ENCODE peak calls at places on chromosomes 6 and 20, in five cellular contexts. Q is endodermal cell, W is fibroblast of lung, J is mesenchymal stem cell, B is PC-9. U is an unnamed sample. For H3K9me3 and H3K36me3, the result is how much of the 10 kb centered on the place peaks cover.

GRCh38 chr6:36851149-36851614 is 11.9 kb upstream of the CPNE5 start:
- DNase-seq in Q (peak), W (peak), J (peak), B (peak), U (no peak)

GRCh38 chr20:41034239-41034638 is 5.6 kb downstream of the TOP1 start:
- DNase-seq in Q (no peak), W (no peak), J (no peak), B (no peak), U (no peak)

GRCh38 chr20:23667666-23668065 is 21.2 kb downstream of the CST4 start:
- DNase-seq in Q (peak), W (no peak), J (no peak), B (no peak), U (no peak)

GRCh38 chr6:136134751-136135150 is 115.4 kb downstream of the MTFR2 start:
- DNase-seq in Q (no peak), W (no peak), J (no peak), B (peak), U (no peak)

GRCh38 chr20:9409352-9409751 is 105.0 kb upstream of the LAMP5 start:
- DNase-seq in Q (no peak), W (no peak), J (peak), B (peak), U (no peak)

GRCh38 chr20:219290-220115 is 7.6 kb upstream of the DEFB129 start:
- DNase-seq in Q (peak), W (peak), J (peak), B (no peak), U (peak)

GRCh38 chr6:14656676-14657075 is 539.1 kb downstream of the CD83 start:
- DNase-seq in Q (no peak), W (no peak), J (no peak), B (no peak), U (no peak)

GRCh38 chr6:24883618-24884017 is 52.1 kb downstream of the RIPOR2 start:
- DNase-seq in Q (no peak), W (peak), J (peak), B (no peak), U (no peak)

GRCh38 chr6:25053875-25054371 is 118.2 kb upstream of the RIPOR2 start:
- DNase-seq in Q (no peak), W (peak), J (peak), B (no peak), U (no peak)

GRCh38 chr6:37160922-37161778 is 8.8 kb upstream of the PIM1 start:
- DNase-seq in Q (no peak), W (peak), J (peak), B (no peak), U (no peak)

GRCh38 chr20:46619445-46619844 is 31.8 kb downstream of the SLC13A3 start:
- DNase-seq in Q (peak), W (no peak), J (no peak), B (no peak), U (no peak)

GRCh38 chr20:58749979-58750378 is 57.4 kb downstream of the NPEPL1 start:
- DNase-seq in Q (peak), W (no peak), J (no peak), B (no peak), U (no peak)

GRCh38 chr6:6646859-6647258 is 58.3 kb downstream of the LY86 start:
- DNase-seq in Q (peak), W (no peak), J (no peak), B (no peak), U (no peak)

GRCh38 chr20:25042531-25043498 is 15.1 kb downstream of the ACSS1 start:
- DNase-seq in Q (peak), W (no peak), J (no peak), B (peak), U (no peak)

GRCh38 chr6:53244532-53244931 is 95.9 kb upstream of the GCM1 start:
- DNase-seq in Q (no peak), W (no peak), J (no peak), B (no peak), U (no peak)

GRCh38 chr6:121668259-121668658 is 232.8 kb downstream of the GJA1 start:
- DNase-seq in Q (no peak), W (no peak), J (peak), B (no peak), U (no peak)

GRCh38 chr6:23654745-23655144 is 471.3 kb upstream of the NRSN1 start:
- DNase-seq in Q (no peak), W (no peak), J (no peak), B (no peak), U (no peak)

GRCh38 chr6:47698342-47698787 is at the start of gene ADGRF4:
- DNase-seq in Q (no peak), W (peak), J (peak), B (peak), U (no peak)

GRCh38 chr6:141095308-141095707 is 1037.4 kb upstream of the GJE1 start:
- DNase-seq in Q (no peak), W (no peak), J (no peak), B (no peak), U (no peak)

GRCh38 chr6:42929928-42930360 is 664 bp downstream of the CNPY3 start:
- DNase-seq in Q (no peak), W (peak), J (peak), B (peak), U (no peak)

GRCh38 chr6:336159-337114 is 44.1 kb downstream of the DUSP22 start:
- DNase-seq in Q (no peak), W (no peak), J (no peak), B (no peak), U (no peak)
- H3K27ac ChIP-seq in Q (no peak), W (no peak), J (no peak), B (no peak), U (no peak)

DNA sequence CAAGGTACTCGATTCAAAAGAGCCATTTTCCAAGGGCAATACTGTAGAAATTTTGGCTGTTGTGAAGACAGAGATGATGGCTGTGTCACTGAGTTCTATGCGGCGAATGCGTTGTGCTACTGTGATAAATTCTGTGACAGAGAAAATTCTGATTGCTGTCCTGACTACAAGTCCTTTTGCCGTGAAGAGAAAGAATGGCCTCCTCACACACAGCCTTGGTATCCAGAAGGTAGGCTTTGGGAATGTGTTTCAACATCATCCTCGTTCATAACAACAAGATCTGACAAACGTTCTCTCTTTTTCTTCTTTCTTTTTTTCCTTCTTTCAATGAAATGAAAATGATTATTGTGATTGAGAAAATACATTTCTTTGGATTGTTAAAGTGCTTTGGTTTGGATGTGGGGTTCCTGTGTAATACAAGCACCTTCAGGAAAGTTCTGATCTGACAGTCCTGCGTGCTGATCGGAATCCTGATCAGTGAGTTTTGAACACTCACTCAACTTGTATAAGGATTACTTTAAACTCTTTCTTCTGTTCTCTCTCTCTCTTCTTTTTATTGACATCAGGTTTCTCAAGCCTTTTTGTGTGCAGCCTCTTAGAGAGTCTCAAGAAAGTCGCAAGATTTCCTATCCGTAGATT is 555 bp downstream of the TINAG start:
- DNase-seq in Q (no peak), W (no peak), J (no peak), B (no peak), U (no peak)
- H3K9me3 ChIP-seq in Q (under half), W (under half), J (under half), B (under half), U (under half)

GRCh38 chr20:57094991-57095390 is 171.4 kb downstream of the BMP7 start:
- DNase-seq in Q (no peak), W (no peak), J (no peak), B (no peak), U (no peak)

GRCh38 chr20:57094171-57094891 is 172.1 kb downstream of the BMP7 start:
- DNase-seq in Q (no peak), W (no peak), J (no peak), B (no peak), U (no peak)

GRCh38 chr20:57092900-57093238 is 173.6 kb downstream of the BMP7 start:
- DNase-seq in Q (no peak), W (no peak), J (no peak), B (no peak), U (no peak)

GRCh38 chr20:57092112-57092899 is 174.1 kb downstream of the BMP7 start:
- DNase-seq in Q (peak), W (peak), J (peak), B (peak), U (peak)

DNA sequence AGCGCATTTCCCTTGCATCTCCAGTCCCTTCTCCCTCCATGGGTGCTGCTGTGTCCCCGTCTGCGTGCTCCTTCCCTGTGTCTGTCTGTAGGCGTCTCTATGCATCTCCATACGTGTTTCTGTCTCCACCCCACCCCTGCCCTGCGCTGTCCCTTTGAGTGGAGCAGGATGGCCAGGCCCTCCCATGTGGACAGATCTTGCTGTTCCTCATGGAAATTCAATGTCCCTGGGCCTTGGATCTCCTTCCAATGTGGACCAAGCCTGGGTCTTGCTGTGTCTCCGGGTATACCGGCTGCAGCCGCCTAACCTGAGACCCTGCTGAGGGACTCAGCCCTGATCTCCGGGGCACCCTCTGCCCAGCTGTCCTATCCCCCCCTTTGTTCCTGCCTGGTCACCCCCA is 172.7 kb downstream of the BMP7 start:
- DNase-seq in Q (no peak), W (no peak), J (no peak), B (no peak), U (no peak)
- H3K36me3 ChIP-seq in Q (under half), W (under half), J (under half), B (under half), U (under half)

DNA sequence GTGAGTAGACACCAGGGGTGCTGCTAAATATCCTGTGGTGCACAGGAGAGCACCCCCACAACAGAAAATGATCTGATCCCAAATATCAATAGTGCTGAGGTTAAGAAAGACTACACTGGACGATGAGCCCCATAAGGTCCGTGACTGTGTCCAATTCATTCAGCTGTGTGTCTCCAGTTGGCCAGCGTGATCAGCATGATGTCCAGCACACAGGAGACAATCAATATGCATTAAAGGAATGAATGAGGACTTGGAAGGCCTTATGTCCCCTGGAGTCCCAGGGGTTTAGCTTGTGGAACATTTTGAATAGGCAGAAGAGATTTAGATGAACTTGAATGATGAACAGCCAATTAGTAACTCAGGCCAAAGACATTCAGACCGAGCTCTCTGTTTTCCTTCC is 6.3 kb downstream of the PPP1R16B start:
- DNase-seq in Q (no peak), W (no peak), J (no peak), B (no peak), U (no peak)
- H3K27ac ChIP-seq in Q (no peak), W (no peak), J (no peak), B (no peak), U (no peak)

GRCh38 chr20:33445881-33446615 is 2.5 kb upstream of the SNTA1 start:
- DNase-seq in Q (no peak), W (no peak), J (no peak), B (no peak), U (no peak)
- H3K9me3 ChIP-seq in Q (under half), W (under half), J (under half), B (under half), U (under half)

U was measured in iPS DF 6.9.